ENCODE peak calls at places on chromosomes 5 and 9, in ten cellular contexts. S is OCI-LY7, W is left ventricle myocardium inferior, X is Caco-2, R is mammary epithelial cell, F is colonic mucosa, T is adrenal gland, C is psoas muscle, N is heart right ventricle, E is GM23338. G is an unnamed sample. For H3K4me1, the result is how much of the 10 kb centered on the place peaks cover.

GRCh38 chr9:95511952-95512750 is 4.6 kb downstream of the PTCH1 start:
- DNase-seq in S (no peak), W (no peak), X (peak), R (no peak), F (peak), T (no peak), C (no peak), N (no peak), E (peak), G (peak)

GRCh38 chr5:66144799-66145390 is 795 bp downstream of the SREK1 start:
- DNase-seq in S (peak), W (no peak), X (no peak), R (no peak), F (no peak), T (peak), C (no peak), N (no peak), E (no peak), G (no peak)

GRCh38 chr5:176902102-176902814 is 3.1 kb upstream of the HK3 start:
- DNase-seq in S (no peak), W (no peak), X (no peak), R (no peak), F (no peak), T (no peak), C (no peak), N (no peak), E (no peak), G (no peak)

GRCh38 chr5:176996780-176997179 is 9.8 kb downstream of the UIMC1 start:
- DNase-seq in S (no peak), W (no peak), X (no peak), R (no peak), F (no peak), T (no peak), C (no peak), N (no peak), E (no peak), G (no peak)

GRCh38 chr9:130535818-130536521 is 43.4 kb upstream of the FUBP3 start:
- DNase-seq in S (no peak), W (peak), X (no peak), R (no peak), F (no peak), T (peak), C (no peak), N (peak), E (peak), G (peak)

GRCh38 chr5:136802382-136802781 is 437.0 kb upstream of the TRPC7 start:
- DNase-seq in S (peak), W (no peak), X (no peak), R (peak), F (no peak), T (peak), C (no peak), N (no peak), E (peak), G (no peak)

GRCh38 chr5:113293068-113293571 is 141.7 kb downstream of the TSSK1B start:
- DNase-seq in S (no peak), W (no peak), X (no peak), R (no peak), F (no peak), T (no peak), C (no peak), N (no peak), E (peak), G (no peak)

GRCh38 chr5:153901449-153901848 is 137.3 kb downstream of the FAM114A2 start:
- DNase-seq in S (no peak), W (no peak), X (no peak), R (peak), F (no peak), T (no peak), C (no peak), N (no peak), E (no peak), G (no peak)

GRCh38 chr5:144468542-144468941 is 297.9 kb downstream of the KCTD16 start:
- DNase-seq in S (no peak), W (no peak), X (no peak), R (no peak), F (no peak), T (no peak), C (no peak), N (no peak), E (no peak), G (no peak)

GRCh38 chr5:141369994-141370848 is at the start of gene PCDHGB3:
- DNase-seq in S (peak), W (peak), X (peak), R (peak), F (no peak), T (peak), C (peak), N (no peak), E (peak), G (peak)

GRCh38 chr9:83069651-83070050 is 6.7 kb upstream of the RASEF start:
- DNase-seq in S (no peak), W (no peak), X (no peak), R (peak), F (no peak), T (no peak), C (no peak), N (no peak), E (no peak), G (no peak)

GRCh38 chr9:126637002-126637849 is 23.5 kb downstream of the LMX1B start:
- DNase-seq in S (no peak), W (no peak), X (no peak), R (peak), F (no peak), T (no peak), C (no peak), N (no peak), E (no peak), G (no peak)

GRCh38 chr5:39025456-39025855 is 48.7 kb downstream of the RICTOR start:
- DNase-seq in S (peak), W (no peak), X (no peak), R (no peak), F (no peak), T (no peak), C (no peak), N (no peak), E (no peak), G (no peak)

GRCh38 chr5:78908173-78908901 is 76.8 kb downstream of the ARSB start:
- DNase-seq in S (no peak), W (peak), X (peak), R (no peak), F (peak), T (peak), C (peak), N (peak), E (peak), G (peak)

GRCh38 chr5:152978141-152978835 is 512.2 kb upstream of the GRIA1 start:
- DNase-seq in S (no peak), W (no peak), X (no peak), R (no peak), F (no peak), T (no peak), C (no peak), N (no peak), E (no peak), G (no peak)

GRCh38 chr9:40907657-40908624 is 220.5 kb downstream of the FOXD4L6 start:
- DNase-seq in S (no peak), W (no peak), X (no peak), R (no peak), F (no peak), T (no peak), C (no peak), N (no peak), E (no peak), G (no peak)

GRCh38 chr9:121895836-121896544 is 197.1 kb downstream of the TTLL11 start:
- DNase-seq in S (no peak), W (peak), X (peak), R (no peak), F (peak), T (peak), C (no peak), N (peak), E (peak), G (peak)

GRCh38 chr9:108282872-108283271 is 572.9 kb downstream of the ACTL7B start:
- DNase-seq in S (no peak), W (no peak), X (no peak), R (no peak), F (no peak), T (no peak), C (no peak), N (no peak), E (peak), G (peak)
- TF ChIP-seq CTCF in S (peak), W (peak), X (no peak), R (peak), F (peak), T (peak), C (peak), N (peak), E (peak), G (peak)

GRCh38 chr5:32586251-32586642 is 890 bp downstream of the SUB1 start:
- DNase-seq in S (no peak), W (no peak), X (no peak), R (no peak), F (no peak), T (no peak), C (no peak), N (no peak), E (no peak), G (no peak)
- H3K4me1 ChIP-seq in S (under half), W (under half), X (under half), R (under half), F (under half), T (under half), C (under half), N (under half), E (under half), G (under half)

DNA sequence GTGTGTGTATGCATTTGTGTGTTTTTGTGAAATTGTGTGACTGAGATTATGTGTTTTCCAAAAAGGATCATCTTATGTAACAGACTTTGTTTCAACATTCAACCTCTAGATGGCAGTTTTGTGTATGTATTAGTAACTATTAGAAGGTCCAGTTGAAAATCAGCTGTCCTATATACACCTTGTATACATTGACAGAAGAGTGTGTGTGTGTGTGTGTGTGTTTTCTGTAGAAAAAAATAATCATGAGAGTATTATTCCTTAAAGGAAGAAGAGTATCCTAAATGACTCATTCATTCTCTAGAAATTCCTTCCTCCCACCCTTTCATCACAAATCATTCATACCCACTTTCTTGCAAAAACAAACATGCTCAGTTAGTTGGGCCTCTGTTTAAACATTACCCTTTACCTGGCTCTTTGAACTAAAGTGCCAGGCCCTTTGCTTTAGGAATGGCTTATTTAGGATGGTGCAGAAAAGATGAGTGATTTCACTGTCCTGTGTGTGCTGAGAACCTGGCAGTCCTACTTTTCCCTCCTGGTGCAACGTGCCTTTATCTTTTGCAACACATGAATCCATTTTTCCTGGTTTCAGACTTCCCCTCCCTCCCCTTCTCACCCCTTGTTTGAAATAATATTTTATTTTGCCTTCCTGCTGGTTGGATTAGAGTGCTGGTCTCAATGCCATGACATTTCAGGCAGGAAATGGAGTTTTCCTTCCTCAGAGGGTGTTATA is 152.2 kb downstream of the ARHGAP26 start:
- DNase-seq in S (peak), W (no peak), X (peak), R (no peak), F (no peak), T (no peak), C (no peak), N (no peak), E (peak), G (peak)
- TF ChIP-seq CTCF in S (peak), W (peak), X (peak), R (peak), F (peak), T (peak), C (peak), N (peak), E (peak), G (peak)

GRCh38 chr5:14213253-14213652 is 70.1 kb downstream of the TRIO start:
- DNase-seq in S (no peak), W (no peak), X (no peak), R (no peak), F (no peak), T (no peak), C (no peak), N (no peak), E (no peak), G (no peak)
- H3K4me1 ChIP-seq in S (half or more), W (half or more), X (under half), R (half or more), F (under half), T (under half), C (half or more), N (half or more), E (half or more), G (under half)